ENCODE peak calls at places on chromosomes 7 and 10, in eight cellular contexts. H is psoas muscle; R is left ventricle myocardium inferior; S is pancreas; E is CD8-positive, alpha-beta memory T cell; G is colonic mucosa; I is thoracic aorta; O is SK-N-SH. U is an unnamed sample.

GRCh38 chr10:118924493-118924892 is 105.0 kb upstream of the NANOS1 start:
- DNase-seq in O (no peak), R (no peak), H (no peak), E (no peak), G (no peak), I (no peak), S (no peak), U (no peak)

GRCh38 chr10:90913774-90914420 is 7.0 kb downstream of the ANKRD1 start:
- DNase-seq in H (no peak), R (no peak), G (no peak), O (no peak), S (no peak), E (no peak), I (no peak), U (no peak)

GRCh38 chr10:95290446-95290800 is 380 bp downstream of the PDLIM1 start:
- DNase-seq in S (peak; percentile 45), H (no peak), I (no peak), G (no peak), O (no peak), E (no peak), R (peak; percentile 27), U (no peak)

GRCh38 chr7:92246363-92247101 is 758 bp downstream of the ANKIB1 start:
- DNase-seq in H (peak; percentile 15), I (no peak), R (no peak), E (peak; percentile 12), S (peak; percentile 20), O (peak; percentile 61), G (peak; percentile 44), U (no peak)

GRCh38 chr10:45375101-45375500 is 1.1 kb downstream of the ALOX5 start:
- DNase-seq in H (no peak), E (no peak), G (no peak), S (no peak), I (no peak), O (no peak), R (no peak), U (no peak)

GRCh38 chr10:132938472-132939329 is 3.7 kb downstream of the CFAP46 start:
- DNase-seq in H (no peak), I (no peak), S (no peak), R (no peak), E (no peak), O (peak; percentile 67), G (no peak), U (no peak)

GRCh38 chr7:90706067-90706716 is 110.1 kb downstream of the CDK14 start:
- DNase-seq in R (no peak), O (no peak), H (no peak), G (no peak), S (no peak), I (no peak), E (no peak), U (no peak)

GRCh38 chr7:157612664-157613561 is 276.1 kb downstream of the DNAJB6 start:
- DNase-seq in E (peak; percentile 45), S (no peak), O (no peak), H (peak; percentile 58), I (no peak), R (peak; percentile 40), G (peak; percentile 29), U (peak; percentile 40)

GRCh38 chr7:155705656-155706360 is 61.3 kb downstream of the RBM33 start:
- DNase-seq in S (no peak), I (no peak), O (no peak), R (no peak), H (no peak), G (no peak), E (no peak), U (no peak)

DNA sequence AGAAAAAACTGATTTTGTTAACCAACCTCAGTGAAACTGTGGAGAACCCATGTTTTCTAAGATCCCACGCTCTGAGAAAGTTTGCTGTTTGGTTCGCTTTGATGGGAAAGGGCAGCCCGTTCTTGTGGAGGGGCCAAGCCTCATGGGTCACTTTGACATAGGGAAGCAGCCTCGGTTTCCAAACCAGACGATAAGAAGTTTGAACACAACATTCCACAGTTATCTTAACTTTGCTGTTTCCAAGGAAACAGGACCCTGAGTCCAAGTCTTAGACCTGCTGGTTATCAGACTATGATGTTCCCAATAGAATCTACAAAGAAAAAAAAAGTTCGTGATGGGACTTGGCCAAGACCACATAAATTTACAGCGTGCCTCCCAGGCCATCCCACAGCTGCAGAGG is 182.3 kb downstream of the NRP1 start:
- DNase-seq in H (no peak), I (no peak), R (peak; percentile 27), E (no peak), S (no peak), O (no peak), G (no peak), U (no peak)
- H3K4me1 ChIP-seq in H (no peaks in the 10 kb centered on the region), I (peaks cover 15% of the 10 kb centered on the region), R (peaks cover 40% of the 10 kb centered on the region), E (peaks cover 39% of the 10 kb centered on the region), S (peaks cover 11% of the 10 kb centered on the region), O (no peaks in the 10 kb centered on the region), G (no peaks in the 10 kb centered on the region), U (peaks cover 54% of the 10 kb centered on the region)

DNA sequence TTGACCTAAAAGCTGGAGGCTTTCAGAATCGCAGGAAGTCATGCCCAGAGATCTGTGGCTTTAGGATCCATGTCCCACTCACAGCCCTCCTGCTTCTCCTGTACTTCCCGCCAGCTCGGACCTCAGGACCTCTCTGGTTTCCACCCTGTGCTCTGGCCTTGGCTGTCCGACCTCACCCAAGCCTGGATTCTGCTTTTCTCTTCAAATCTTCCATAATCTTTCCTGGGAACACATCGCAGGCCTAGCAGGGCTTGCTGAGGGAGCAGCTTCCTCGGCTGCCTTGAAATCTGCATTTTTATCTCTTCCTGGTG is 219.6 kb upstream of the ZNF32 start:
- DNase-seq in S (no peak), O (no peak), G (no peak), R (no peak), H (no peak), I (no peak), E (no peak), U (no peak)
- H3K27ac ChIP-seq in S (no peak overlapping the region), O (peak overlapping the region; percentile 93), G (no peak overlapping the region), R (peak overlapping the region; percentile 84), H (peak overlapping the region; percentile 50), I (peak overlapping the region; percentile 27), E (no peak overlapping the region), U (no peak overlapping the region)

GRCh38 chr7:57384380-57384779 is 65.6 kb upstream of the ZNF716 start:
- DNase-seq in S (no peak), H (no peak), G (no peak), I (no peak), O (no peak), R (no peak), E (no peak), U (no peak)

GRCh38 chr7:57385668-57386067 is 64.3 kb upstream of the ZNF716 start:
- DNase-seq in O (no peak), S (no peak), G (no peak), R (no peak), H (no peak), I (no peak), E (no peak), U (no peak)

GRCh38 chr7:57388761-57389160 is 61.2 kb upstream of the ZNF716 start:
- DNase-seq in E (no peak), S (no peak), G (no peak), O (no peak), R (no peak), H (no peak), I (no peak), U (no peak)
- H3K9me3 ChIP-seq in E (no peaks in the 10 kb centered on the region), S (no peaks in the 10 kb centered on the region), G (no peaks in the 10 kb centered on the region), O (no peaks in the 10 kb centered on the region), R (peaks cover 5% of the 10 kb centered on the region), H (no peaks in the 10 kb centered on the region), I (no peaks in the 10 kb centered on the region), U (no peaks in the 10 kb centered on the region)

GRCh38 chr10:73589538-73590126 is 1.5 kb downstream of the USP54 start:
- DNase-seq in I (no peak), G (no peak), S (no peak), E (no peak), H (no peak), R (no peak), O (no peak), U (no peak)
- H3K4me1 ChIP-seq in I (peaks cover 42% of the 10 kb centered on the region), G (peaks cover 4% of the 10 kb centered on the region), S (peaks cover 60% of the 10 kb centered on the region), E (peaks cover 25% of the 10 kb centered on the region), H (peaks cover 47% of the 10 kb centered on the region), R (peaks cover 62% of the 10 kb centered on the region), O (peaks cover 2% of the 10 kb centered on the region), U (peaks cover 5% of the 10 kb centered on the region)

GRCh38 chr10:125029584-125030242 is 87.8 kb downstream of the ZRANB1 start:
- DNase-seq in O (no peak), E (no peak), G (no peak), I (no peak), H (no peak), S (peak; percentile 68), R (no peak), U (no peak)
- H3K27ac ChIP-seq in O (peak overlapping the region; percentile 43), E (no peak overlapping the region), G (no peak overlapping the region), I (no peak overlapping the region), H (peak overlapping the region; percentile 33), S (peak overlapping the region; percentile 62), R (no peak overlapping the region), U (no peak overlapping the region)

GRCh38 chr7:56686276-56686859 is 445.9 kb downstream of the ZNF479 start:
- DNase-seq in S (no peak), O (no peak), R (no peak), I (no peak), G (no peak), E (no peak), H (no peak), U (no peak)
- H3K9me3 ChIP-seq in S (no peaks in the 10 kb centered on the region), O (peaks cover 15% of the 10 kb centered on the region), R (peaks cover 100% of the 10 kb centered on the region), I (peaks cover 28% of the 10 kb centered on the region), G (no peaks in the 10 kb centered on the region), E (peaks cover 7% of the 10 kb centered on the region), H (peaks cover 25% of the 10 kb centered on the region), U (peaks cover 19% of the 10 kb centered on the region)

GRCh38 chr7:2637066-2637471 is 5.3 kb downstream of the TTYH3 start:
- DNase-seq in O (no peak), G (no peak), H (peak; percentile 30), E (no peak), R (no peak), S (peak; percentile 16), I (no peak), U (no peak)
- H3K4me1 ChIP-seq in O (peaks cover 89% of the 10 kb centered on the region), G (peaks cover 5% of the 10 kb centered on the region), H (peaks cover 50% of the 10 kb centered on the region), E (peaks cover 21% of the 10 kb centered on the region), R (peaks cover 100% of the 10 kb centered on the region), S (no peaks in the 10 kb centered on the region), I (peaks cover 92% of the 10 kb centered on the region), U (peaks cover 20% of the 10 kb centered on the region)

U was measured in effector memory CD4-positive, alpha-beta T cell.